ENCODE peak calls at places on chromosomes 7 and 10, in nine cellular contexts. One of them, this sample, is unnamed.

GRCh38 chr10:118792501-118792900 is 37.7 kb upstream of the CACUL1 start:
- DNase-seq in dorsolateral prefrontal cortex: no peak
- DNase-seq in CD8-positive, alpha-beta T cell: no peak
- DNase-seq in fibroblast of lung: peak
- DNase-seq in PC-3: peak
- DNase-seq in stomach: no peak
- DNase-seq in HepG2: no peak
- DNase-seq in activated CD8-positive, alpha-beta T cell treated with anti-CD3 and anti-CD28 coated beads for 36 hours: no peak
- DNase-seq in adrenal gland: peak
- DNase-seq in this sample: no peak

GRCh38 chr10:98485959-98486358 is 39.2 kb upstream of the HPS1 start:
- DNase-seq in CD8-positive, alpha-beta T cell: no peak
- DNase-seq in PC-3: peak
- DNase-seq in activated CD8-positive, alpha-beta T cell treated with anti-CD3 and anti-CD28 coated beads for 36 hours: no peak
- DNase-seq in adrenal gland: no peak
- DNase-seq in HepG2: no peak
- DNase-seq in dorsolateral prefrontal cortex: no peak
- DNase-seq in fibroblast of lung: peak
- DNase-seq in stomach: no peak
- DNase-seq in this sample: no peak

GRCh38 chr7:133528796-133529195 is 275.9 kb downstream of the EXOC4 start:
- DNase-seq in PC-3: no peak
- DNase-seq in HepG2: no peak
- DNase-seq in dorsolateral prefrontal cortex: no peak
- DNase-seq in adrenal gland: no peak
- DNase-seq in fibroblast of lung: no peak
- DNase-seq in stomach: no peak
- DNase-seq in activated CD8-positive, alpha-beta T cell treated with anti-CD3 and anti-CD28 coated beads for 36 hours: no peak
- DNase-seq in CD8-positive, alpha-beta T cell: no peak
- DNase-seq in this sample: no peak

GRCh38 chr7:973312-973711 is 2.0 kb downstream of the COX19 start:
- DNase-seq in fibroblast of lung: no peak
- DNase-seq in dorsolateral prefrontal cortex: no peak
- DNase-seq in CD8-positive, alpha-beta T cell: no peak
- DNase-seq in activated CD8-positive, alpha-beta T cell treated with anti-CD3 and anti-CD28 coated beads for 36 hours: no peak
- DNase-seq in adrenal gland: no peak
- DNase-seq in PC-3: no peak
- DNase-seq in HepG2: no peak
- DNase-seq in stomach: no peak
- DNase-seq in this sample: no peak

GRCh38 chr7:20786779-20787651 is at the start of gene SP8:
- DNase-seq in CD8-positive, alpha-beta T cell: no peak
- DNase-seq in fibroblast of lung: peak
- DNase-seq in HepG2: peak
- DNase-seq in adrenal gland: no peak
- DNase-seq in PC-3: no peak
- DNase-seq in dorsolateral prefrontal cortex: no peak
- DNase-seq in activated CD8-positive, alpha-beta T cell treated with anti-CD3 and anti-CD28 coated beads for 36 hours: peak
- DNase-seq in stomach: no peak
- DNase-seq in this sample: no peak

GRCh38 chr7:19275000-19275399 is 129.8 kb upstream of the FERD3L start:
- DNase-seq in stomach: no peak
- DNase-seq in activated CD8-positive, alpha-beta T cell treated with anti-CD3 and anti-CD28 coated beads for 36 hours: no peak
- DNase-seq in PC-3: no peak
- DNase-seq in dorsolateral prefrontal cortex: no peak
- DNase-seq in fibroblast of lung: no peak
- DNase-seq in CD8-positive, alpha-beta T cell: no peak
- DNase-seq in adrenal gland: no peak
- DNase-seq in HepG2: no peak
- DNase-seq in this sample: no peak

GRCh38 chr10:80356563-80356999 is at the start of the genes DYDC1 and DYDC2:
- DNase-seq in adrenal gland: peak
- DNase-seq in CD8-positive, alpha-beta T cell: peak
- DNase-seq in stomach: peak
- DNase-seq in HepG2: no peak
- DNase-seq in dorsolateral prefrontal cortex: peak
- DNase-seq in activated CD8-positive, alpha-beta T cell treated with anti-CD3 and anti-CD28 coated beads for 36 hours: peak
- DNase-seq in fibroblast of lung: peak
- DNase-seq in PC-3: no peak
- DNase-seq in this sample: peak

GRCh38 chr10:92816106-92816505 is 32.2 kb upstream of the EXOC6 start:
- DNase-seq in activated CD8-positive, alpha-beta T cell treated with anti-CD3 and anti-CD28 coated beads for 36 hours: no peak
- DNase-seq in CD8-positive, alpha-beta T cell: no peak
- DNase-seq in stomach: no peak
- DNase-seq in HepG2: no peak
- DNase-seq in PC-3: peak
- DNase-seq in fibroblast of lung: peak
- DNase-seq in dorsolateral prefrontal cortex: no peak
- DNase-seq in adrenal gland: no peak
- DNase-seq in this sample: no peak

GRCh38 chr7:45700556-45700955 is 126.4 kb downstream of the ADCY1 start:
- DNase-seq in dorsolateral prefrontal cortex: no peak
- DNase-seq in adrenal gland: no peak
- DNase-seq in CD8-positive, alpha-beta T cell: no peak
- DNase-seq in HepG2: no peak
- DNase-seq in PC-3: no peak
- DNase-seq in activated CD8-positive, alpha-beta T cell treated with anti-CD3 and anti-CD28 coated beads for 36 hours: no peak
- DNase-seq in stomach: peak
- DNase-seq in fibroblast of lung: no peak
- DNase-seq in this sample: no peak

GRCh38 chr7:29806793-29807178 is 478 bp downstream of the WIPF3 start:
- DNase-seq in fibroblast of lung: no peak
- DNase-seq in CD8-positive, alpha-beta T cell: no peak
- DNase-seq in activated CD8-positive, alpha-beta T cell treated with anti-CD3 and anti-CD28 coated beads for 36 hours: peak
- DNase-seq in adrenal gland: peak
- DNase-seq in HepG2: no peak
- DNase-seq in dorsolateral prefrontal cortex: no peak
- DNase-seq in PC-3: no peak
- DNase-seq in stomach: no peak
- DNase-seq in this sample: no peak

GRCh38 chr7:69374036-69374420 is 224.2 kb upstream of the AUTS2 start:
- DNase-seq in stomach: no peak
- DNase-seq in activated CD8-positive, alpha-beta T cell treated with anti-CD3 and anti-CD28 coated beads for 36 hours: no peak
- DNase-seq in CD8-positive, alpha-beta T cell: no peak
- DNase-seq in adrenal gland: no peak
- DNase-seq in HepG2: no peak
- DNase-seq in dorsolateral prefrontal cortex: no peak
- DNase-seq in PC-3: no peak
- DNase-seq in fibroblast of lung: peak
- DNase-seq in this sample: no peak

GRCh38 chr7:142587578-142588191 is 161.6 kb upstream of the PRSS1 start:
- DNase-seq in dorsolateral prefrontal cortex: no peak
- DNase-seq in PC-3: peak
- DNase-seq in CD8-positive, alpha-beta T cell: no peak
- DNase-seq in activated CD8-positive, alpha-beta T cell treated with anti-CD3 and anti-CD28 coated beads for 36 hours: no peak
- DNase-seq in fibroblast of lung: peak
- DNase-seq in stomach: no peak
- DNase-seq in adrenal gland: peak
- DNase-seq in HepG2: peak
- DNase-seq in this sample: no peak

GRCh38 chr10:125096371-125096770 is 64.0 kb downstream of the CTBP2 start:
- DNase-seq in adrenal gland: no peak
- DNase-seq in activated CD8-positive, alpha-beta T cell treated with anti-CD3 and anti-CD28 coated beads for 36 hours: no peak
- DNase-seq in stomach: no peak
- DNase-seq in dorsolateral prefrontal cortex: no peak
- DNase-seq in CD8-positive, alpha-beta T cell: no peak
- DNase-seq in HepG2: no peak
- DNase-seq in PC-3: no peak
- DNase-seq in fibroblast of lung: peak
- DNase-seq in this sample: no peak

DNA sequence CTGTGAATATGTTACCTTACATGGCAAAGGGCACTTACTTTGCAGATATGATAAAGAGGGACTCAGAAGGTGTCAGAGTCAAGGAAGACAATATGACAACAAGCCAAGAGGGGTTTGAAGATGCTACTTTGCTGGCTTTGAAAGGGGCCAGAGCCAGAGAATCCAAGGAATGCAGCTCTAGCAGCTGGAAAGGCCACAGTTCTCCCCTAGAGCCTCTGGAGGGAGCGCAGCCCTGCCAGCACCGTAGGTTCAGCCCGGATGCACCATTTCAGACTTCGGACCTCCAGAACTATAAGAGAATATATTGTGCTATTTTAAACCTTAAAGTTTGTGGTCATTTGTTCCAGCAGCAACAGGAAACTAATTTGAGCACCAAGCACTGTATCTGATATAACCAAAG is 32.9 kb upstream of the WDR11 start:
- DNase-seq in activated CD8-positive, alpha-beta T cell treated with anti-CD3 and anti-CD28 coated beads for 36 hours: no peak
- DNase-seq in PC-3: no peak
- DNase-seq in adrenal gland: no peak
- DNase-seq in fibroblast of lung: no peak
- DNase-seq in CD8-positive, alpha-beta T cell: no peak
- DNase-seq in HepG2: no peak
- DNase-seq in stomach: no peak
- DNase-seq in dorsolateral prefrontal cortex: no peak
- DNase-seq in this sample: no peak
- TF ChIP-seq CTCF in activated CD8-positive, alpha-beta T cell treated with anti-CD3 and anti-CD28 coated beads for 36 hours: no peak
- TF ChIP-seq CTCF in PC-3: no peak
- TF ChIP-seq CTCF in adrenal gland: no peak
- TF ChIP-seq CTCF in fibroblast of lung: no peak
- TF ChIP-seq CTCF in CD8-positive, alpha-beta T cell: no peak
- TF ChIP-seq CTCF in HepG2: no peak
- TF ChIP-seq CTCF in stomach: no peak
- TF ChIP-seq CTCF in dorsolateral prefrontal cortex: no peak
- TF ChIP-seq CTCF in this sample: no peak

GRCh38 chr10:34313353-34313752 is 501.7 kb downstream of the PARD3 start:
- DNase-seq in adrenal gland: no peak
- DNase-seq in PC-3: no peak
- DNase-seq in stomach: no peak
- DNase-seq in dorsolateral prefrontal cortex: no peak
- DNase-seq in fibroblast of lung: no peak
- DNase-seq in CD8-positive, alpha-beta T cell: no peak
- DNase-seq in HepG2: no peak
- DNase-seq in activated CD8-positive, alpha-beta T cell treated with anti-CD3 and anti-CD28 coated beads for 36 hours: no peak
- DNase-seq in this sample: no peak

GRCh38 chr10:34313888-34314287 is 501.2 kb downstream of the PARD3 start:
- DNase-seq in CD8-positive, alpha-beta T cell: no peak
- DNase-seq in activated CD8-positive, alpha-beta T cell treated with anti-CD3 and anti-CD28 coated beads for 36 hours: no peak
- DNase-seq in HepG2: no peak
- DNase-seq in stomach: no peak
- DNase-seq in adrenal gland: no peak
- DNase-seq in fibroblast of lung: no peak
- DNase-seq in dorsolateral prefrontal cortex: no peak
- DNase-seq in PC-3: no peak
- DNase-seq in this sample: no peak

GRCh38 chr10:34316154-34316553 is 498.9 kb downstream of the PARD3 start:
- DNase-seq in CD8-positive, alpha-beta T cell: no peak
- DNase-seq in activated CD8-positive, alpha-beta T cell treated with anti-CD3 and anti-CD28 coated beads for 36 hours: no peak
- DNase-seq in HepG2: no peak
- DNase-seq in PC-3: no peak
- DNase-seq in fibroblast of lung: no peak
- DNase-seq in stomach: no peak
- DNase-seq in adrenal gland: no peak
- DNase-seq in dorsolateral prefrontal cortex: no peak
- DNase-seq in this sample: no peak

GRCh38 chr10:34311679-34312078 is 503.4 kb downstream of the PARD3 start:
- DNase-seq in PC-3: peak
- DNase-seq in activated CD8-positive, alpha-beta T cell treated with anti-CD3 and anti-CD28 coated beads for 36 hours: no peak
- DNase-seq in HepG2: no peak
- DNase-seq in CD8-positive, alpha-beta T cell: no peak
- DNase-seq in adrenal gland: no peak
- DNase-seq in fibroblast of lung: no peak
- DNase-seq in dorsolateral prefrontal cortex: no peak
- DNase-seq in stomach: no peak
- DNase-seq in this sample: no peak

DNA sequence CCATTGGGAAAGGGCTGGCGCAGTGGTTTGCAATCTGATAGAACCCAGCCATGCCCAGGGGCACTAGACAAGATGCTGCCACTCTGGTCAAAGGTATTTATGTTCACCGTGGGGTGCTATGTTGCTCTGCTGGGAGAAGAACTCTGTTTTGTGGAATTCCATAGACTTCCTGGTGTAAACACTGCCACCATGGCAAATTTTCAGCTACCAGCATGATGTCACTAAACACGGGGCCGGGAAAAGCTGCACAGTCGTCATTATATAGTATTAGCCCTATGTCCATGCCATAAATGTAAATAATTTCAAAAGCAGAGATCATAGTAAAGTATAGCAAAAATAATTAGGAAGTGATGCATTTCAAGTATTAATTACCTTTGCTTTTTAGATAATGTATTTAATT is 500.6 kb downstream of the PARD3 start:
- DNase-seq in stomach: no peak
- DNase-seq in dorsolateral prefrontal cortex: no peak
- DNase-seq in activated CD8-positive, alpha-beta T cell treated with anti-CD3 and anti-CD28 coated beads for 36 hours: no peak
- DNase-seq in CD8-positive, alpha-beta T cell: no peak
- DNase-seq in PC-3: no peak
- DNase-seq in fibroblast of lung: no peak
- DNase-seq in adrenal gland: no peak
- DNase-seq in HepG2: no peak
- DNase-seq in this sample: no peak
- TF ChIP-seq CTCF in stomach: no peak
- TF ChIP-seq CTCF in dorsolateral prefrontal cortex: no peak
- TF ChIP-seq CTCF in activated CD8-positive, alpha-beta T cell treated with anti-CD3 and anti-CD28 coated beads for 36 hours: no peak
- TF ChIP-seq CTCF in CD8-positive, alpha-beta T cell: no peak
- TF ChIP-seq CTCF in PC-3: no peak
- TF ChIP-seq CTCF in fibroblast of lung: no peak
- TF ChIP-seq CTCF in adrenal gland: no peak
- TF ChIP-seq CTCF in HepG2: no peak
- TF ChIP-seq CTCF in this sample: no peak

GRCh38 chr10:123573236-123574147 is 92.7 kb upstream of the GPR26 start:
- DNase-seq in activated CD8-positive, alpha-beta T cell treated with anti-CD3 and anti-CD28 coated beads for 36 hours: peak
- DNase-seq in stomach: peak
- DNase-seq in dorsolateral prefrontal cortex: no peak
- DNase-seq in adrenal gland: peak
- DNase-seq in fibroblast of lung: no peak
- DNase-seq in PC-3: peak
- DNase-seq in CD8-positive, alpha-beta T cell: no peak
- DNase-seq in HepG2: peak
- DNase-seq in this sample: no peak
- TF ChIP-seq CTCF in activated CD8-positive, alpha-beta T cell treated with anti-CD3 and anti-CD28 coated beads for 36 hours: peak
- TF ChIP-seq CTCF in stomach: no peak
- TF ChIP-seq CTCF in dorsolateral prefrontal cortex: peak
- TF ChIP-seq CTCF in adrenal gland: peak
- TF ChIP-seq CTCF in fibroblast of lung: peak
- TF ChIP-seq CTCF in PC-3: peak
- TF ChIP-seq CTCF in CD8-positive, alpha-beta T cell: peak
- TF ChIP-seq CTCF in HepG2: peak
- TF ChIP-seq CTCF in this sample: peak

DNA sequence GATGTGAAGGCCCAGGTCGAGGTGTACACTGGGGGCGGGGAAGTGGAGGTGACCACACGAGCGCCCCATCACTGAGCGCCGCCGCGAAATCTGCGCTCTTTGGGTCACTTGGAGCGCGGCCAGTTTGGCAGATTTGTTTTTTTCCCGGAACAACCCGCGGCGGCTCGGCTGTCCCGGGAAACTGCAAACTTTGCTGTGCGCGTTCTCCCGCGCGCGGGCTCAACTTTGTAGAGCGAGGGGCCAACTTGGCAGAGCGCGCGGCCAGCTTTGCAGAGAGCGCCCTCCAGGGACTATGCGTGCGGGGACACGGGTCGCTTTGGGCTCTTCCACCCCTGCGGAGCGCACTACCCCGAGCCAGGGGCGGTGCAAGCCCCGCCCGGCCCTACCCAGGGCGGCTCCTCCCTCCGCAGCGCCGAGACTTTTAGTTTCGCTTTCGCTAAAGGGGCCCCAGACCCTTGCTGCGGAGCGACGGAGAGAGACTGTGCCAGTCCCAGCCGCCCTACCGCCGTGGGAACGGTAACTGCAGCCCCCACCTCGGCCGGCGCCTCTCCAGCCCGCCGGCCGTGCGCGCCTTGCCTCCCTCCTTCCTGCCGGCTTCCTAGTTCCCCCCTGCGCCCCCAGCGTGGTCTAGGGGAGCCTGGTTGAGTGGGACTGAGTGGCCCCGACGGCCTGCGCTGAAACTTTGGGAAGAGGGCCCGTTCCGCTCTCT is at the start of gene CASP7:
- DNase-seq in HepG2: peak
- DNase-seq in fibroblast of lung: peak
- DNase-seq in adrenal gland: peak
- DNase-seq in CD8-positive, alpha-beta T cell: peak
- DNase-seq in activated CD8-positive, alpha-beta T cell treated with anti-CD3 and anti-CD28 coated beads for 36 hours: peak
- DNase-seq in dorsolateral prefrontal cortex: peak
- DNase-seq in stomach: peak
- DNase-seq in PC-3: peak
- DNase-seq in this sample: peak
- TF ChIP-seq CTCF in HepG2: peak
- TF ChIP-seq CTCF in fibroblast of lung: no peak
- TF ChIP-seq CTCF in adrenal gland: no peak
- TF ChIP-seq CTCF in CD8-positive, alpha-beta T cell: no peak
- TF ChIP-seq CTCF in activated CD8-positive, alpha-beta T cell treated with anti-CD3 and anti-CD28 coated beads for 36 hours: no peak
- TF ChIP-seq CTCF in dorsolateral prefrontal cortex: peak
- TF ChIP-seq CTCF in stomach: no peak
- TF ChIP-seq CTCF in PC-3: no peak
- TF ChIP-seq CTCF in this sample: no peak

This sample was measured in natural killer cell.